ENCODE peak calls at places on chromosomes 3 and 15, in nine cellular contexts. Z is WERI-Rb-1, N is Panc1, X is brain microvascular endothelial cell, I is heart left ventricle, Q is WTC11, B is MCF 10A, D is stomach, P is activated B cell treated with CpG ODN at 0.5 μM for 24 hours. V is an unnamed sample.

GRCh38 chr15:52491460-52491859 is 37.2 kb downstream of the MYO5A start:
- DNase-seq in Z (no peak), N (no peak), X (no peak), I (no peak), Q (no peak), B (no peak), D (no peak), P (no peak), V (no peak)

GRCh38 chr15:77384086-77384485 is 35.8 kb downstream of the PEAK1 start:
- DNase-seq in Z (no peak), N (no peak), X (no peak), I (no peak), Q (no peak), B (no peak), D (no peak), P (no peak), V (no peak)

GRCh38 chr3:140388525-140388924 is 289.3 kb upstream of the TRIM42 start:
- DNase-seq in Z (no peak), N (no peak), X (no peak), I (no peak), Q (no peak), B (no peak), D (no peak), P (no peak), V (no peak)

GRCh38 chr3:197791120-197792018 is at the start of gene LRCH3:
- DNase-seq in Z (peak), N (no peak), X (peak), I (peak), Q (peak), B (peak), D (peak), P (peak), V (peak)

GRCh38 chr3:148599478-148599877 is 98.2 kb upstream of the AGTR1 start:
- DNase-seq in Z (no peak), N (no peak), X (no peak), I (no peak), Q (no peak), B (no peak), D (no peak), P (no peak), V (no peak)

GRCh38 chr3:43689766-43690399 is 855 bp upstream of the ABHD5 start:
- DNase-seq in Z (no peak), N (no peak), X (no peak), I (no peak), Q (no peak), B (peak), D (no peak), P (no peak), V (no peak)

GRCh38 chr3:107172411-107172810 is 204.8 kb upstream of the CCDC54 start:
- DNase-seq in Z (no peak), N (no peak), X (no peak), I (no peak), Q (no peak), B (no peak), D (no peak), P (no peak), V (no peak)

GRCh38 chr3:126013742-126014141 is 44.8 kb downstream of the ROPN1B start:
- DNase-seq in Z (peak), N (no peak), X (no peak), I (no peak), Q (no peak), B (no peak), D (no peak), P (no peak), V (no peak)

GRCh38 chr15:98938804-98939203 is 68.8 kb downstream of the PGPEP1L start:
- DNase-seq in Z (no peak), N (no peak), X (no peak), I (no peak), Q (no peak), B (no peak), D (no peak), P (no peak), V (no peak)

GRCh38 chr3:4582634-4583033 is 89.5 kb downstream of the ITPR1 start:
- DNase-seq in Z (no peak), N (no peak), X (peak), I (no peak), Q (no peak), B (no peak), D (no peak), P (no peak), V (no peak)

GRCh38 chr3:134083626-134084229 is 54.0 kb upstream of the SLCO2A1 start:
- DNase-seq in Z (no peak), N (no peak), X (no peak), I (no peak), Q (no peak), B (no peak), D (no peak), P (no peak), V (no peak)

GRCh38 chr3:134087046-134087974 is 57.6 kb upstream of the SLCO2A1 start:
- DNase-seq in Z (no peak), N (no peak), X (no peak), I (no peak), Q (no peak), B (peak), D (no peak), P (no peak), V (no peak)

GRCh38 chr3:134084230-134084950 is 54.7 kb upstream of the SLCO2A1 start:
- DNase-seq in Z (no peak), N (no peak), X (no peak), I (no peak), Q (no peak), B (no peak), D (no peak), P (no peak), V (no peak)

GRCh38 chr3:134085034-134085775 is 55.5 kb upstream of the SLCO2A1 start:
- DNase-seq in Z (no peak), N (no peak), X (no peak), I (no peak), Q (no peak), B (no peak), D (no peak), P (no peak), V (no peak)

GRCh38 chr3:134086616-134087015 is 56.9 kb upstream of the SLCO2A1 start:
- DNase-seq in Z (no peak), N (no peak), X (no peak), I (no peak), Q (no peak), B (peak), D (no peak), P (no peak), V (no peak)
- TF ChIP-seq CTCF in Z (no peak), N (no peak), X (no peak), I (no peak), Q (no peak), B (no peak), D (no peak), P (no peak), V (no peak)

DNA sequence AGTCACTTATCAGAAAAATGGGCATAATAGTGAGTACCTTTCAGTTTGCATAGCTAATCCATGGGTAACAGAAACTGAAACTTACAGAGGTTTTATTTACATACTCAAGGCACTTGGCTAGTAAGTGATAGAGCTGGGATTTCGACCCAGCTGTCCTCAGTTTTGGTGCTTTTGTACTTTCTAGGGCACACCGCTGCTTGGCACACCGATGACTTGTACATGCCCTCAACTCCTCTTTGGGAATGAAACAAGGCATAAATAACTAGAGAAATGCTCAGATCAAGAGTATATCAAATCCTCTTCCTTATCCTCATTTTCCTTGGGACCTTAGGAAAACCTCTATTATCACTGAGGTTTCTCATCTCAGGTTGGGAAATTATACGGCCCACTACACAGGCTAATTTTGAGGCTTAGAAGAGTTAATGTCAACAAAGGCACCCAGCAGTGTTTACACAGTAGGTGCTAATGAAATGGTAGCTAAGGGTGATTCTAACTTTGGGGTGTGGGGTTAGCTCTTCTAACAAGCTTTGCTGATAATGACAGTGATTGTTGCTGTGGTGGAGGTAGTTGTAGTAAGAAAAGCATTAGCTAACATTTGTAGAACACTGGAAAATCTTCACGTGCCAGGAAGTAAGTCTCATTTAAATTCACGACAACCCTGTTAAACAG is 20.3 kb upstream of the DGKG start:
- DNase-seq in Z (no peak), N (no peak), X (no peak), I (no peak), Q (no peak), B (no peak), D (no peak), P (no peak), V (no peak)
- TF ChIP-seq CTCF in Z (no peak), N (no peak), X (no peak), I (no peak), Q (no peak), B (no peak), D (no peak), P (no peak), V (no peak)

GRCh38 chr3:59135091-59135490 is 85.3 kb upstream of the CFAP20DC start:
- DNase-seq in Z (no peak), N (no peak), X (no peak), I (no peak), Q (no peak), B (no peak), D (no peak), P (no peak), V (no peak)
- TF ChIP-seq CTCF in Z (no peak), N (no peak), X (no peak), I (no peak), Q (no peak), B (no peak), D (no peak), P (no peak), V (no peak)

GRCh38 chr15:31974855-31975421 is 55.4 kb upstream of the CHRNA7 start:
- DNase-seq in Z (peak), N (no peak), X (peak), I (no peak), Q (peak), B (peak), D (no peak), P (no peak), V (peak)
- TF ChIP-seq CTCF in Z (peak), N (peak), X (peak), I (peak), Q (peak), B (peak), D (no peak), P (no peak), V (peak)

GRCh38 chr3:81909756-81910155 is 148.3 kb upstream of the GBE1 start:
- DNase-seq in Z (no peak), N (no peak), X (no peak), I (no peak), Q (no peak), B (no peak), D (no peak), P (no peak), V (no peak)

GRCh38 chr3:81908596-81908995 is 147.2 kb upstream of the GBE1 start:
- DNase-seq in Z (no peak), N (no peak), X (no peak), I (no peak), Q (no peak), B (no peak), D (no peak), P (no peak), V (no peak)

GRCh38 chr3:81914254-81914653 is 152.8 kb upstream of the GBE1 start:
- DNase-seq in Z (no peak), N (no peak), X (no peak), I (no peak), Q (no peak), B (no peak), D (no peak), P (no peak), V (no peak)

DNA sequence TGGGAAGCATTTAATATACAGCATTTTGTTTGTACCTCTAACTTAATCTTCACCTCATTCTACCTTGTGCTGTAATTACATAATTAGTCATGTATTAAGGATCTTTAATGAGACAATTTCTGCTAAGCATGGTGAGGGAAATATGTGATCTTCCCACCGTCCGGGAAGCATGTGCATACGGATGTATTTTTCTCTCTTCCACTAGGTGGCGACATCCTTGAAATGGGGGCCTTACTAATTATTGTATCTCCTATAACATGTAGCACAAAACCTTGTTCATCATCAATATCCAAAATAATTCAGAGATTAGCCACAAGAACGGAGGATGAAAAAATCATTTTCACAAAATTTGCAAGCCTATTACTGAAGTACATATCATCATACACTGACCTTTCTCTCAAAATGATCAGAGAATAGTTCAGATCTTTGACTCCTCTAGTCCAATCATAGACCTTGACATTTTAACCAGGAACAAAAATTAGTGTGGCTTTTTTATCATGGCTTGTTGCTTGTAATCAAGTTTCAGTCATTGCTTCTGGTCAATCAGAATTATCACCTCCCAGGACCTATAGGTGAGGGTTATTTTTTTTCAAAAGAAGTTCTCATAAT is 148.9 kb upstream of the GBE1 start:
- DNase-seq in Z (peak), N (peak), X (peak), I (peak), Q (peak), B (peak), D (no peak), P (no peak), V (no peak)
- TF ChIP-seq CTCF in Z (peak), N (peak), X (peak), I (peak), Q (peak), B (peak), D (no peak), P (peak), V (peak)

DNA sequence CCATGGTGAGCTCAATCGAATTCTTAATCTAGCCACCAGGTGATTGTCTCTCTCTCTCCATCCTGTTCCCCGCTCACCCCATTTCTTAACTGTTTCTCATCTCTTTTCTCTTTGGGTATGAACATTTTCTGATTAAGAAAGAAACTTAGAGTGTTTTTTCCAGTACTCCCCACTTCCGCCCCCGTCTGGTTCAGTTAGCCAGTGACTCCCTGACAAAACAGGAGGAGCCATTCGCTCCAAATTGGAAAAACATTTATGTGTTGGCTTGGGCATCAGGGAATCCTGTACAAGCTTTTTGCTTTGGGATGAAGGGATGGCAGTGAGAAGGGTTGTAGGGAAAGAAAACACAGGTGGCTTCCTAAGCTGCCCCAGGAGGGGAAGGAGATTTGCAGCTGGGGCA is 47.0 kb downstream of the BOC start:
- DNase-seq in Z (no peak), N (no peak), X (no peak), I (no peak), Q (no peak), B (no peak), D (no peak), P (no peak), V (no peak)
- TF ChIP-seq CTCF in Z (no peak), N (no peak), X (peak), I (no peak), Q (no peak), B (no peak), D (no peak), P (no peak), V (no peak)

GRCh38 chr3:160691962-160692361 is 15.0 kb downstream of the ARL14 start:
- DNase-seq in Z (no peak), N (no peak), X (no peak), I (no peak), Q (no peak), B (no peak), D (no peak), P (no peak), V (no peak)

GRCh38 chr3:160684368-160684740 is 7.4 kb downstream of the ARL14 start:
- DNase-seq in Z (no peak), N (no peak), X (no peak), I (no peak), Q (no peak), B (no peak), D (no peak), P (no peak), V (no peak)

GRCh38 chr3:160685144-160685766 is 8.3 kb downstream of the ARL14 start:
- DNase-seq in Z (no peak), N (no peak), X (no peak), I (no peak), Q (no peak), B (no peak), D (no peak), P (no peak), V (no peak)

GRCh38 chr3:160691151-160691550 is 14.2 kb downstream of the ARL14 start:
- DNase-seq in Z (no peak), N (no peak), X (no peak), I (no peak), Q (no peak), B (no peak), D (no peak), P (no peak), V (no peak)

GRCh38 chr3:160686955-160687535 is 10.1 kb downstream of the ARL14 start:
- DNase-seq in Z (no peak), N (no peak), X (no peak), I (no peak), Q (no peak), B (peak), D (no peak), P (no peak), V (no peak)
- TF ChIP-seq CTCF in Z (no peak), N (peak), X (no peak), I (peak), Q (no peak), B (peak), D (no peak), P (no peak), V (peak)

V was measured in D721Med.